ENCODE peak calls at places on chromosomes 13 and 19, in eight cellular contexts. Y, D, Q, X, B, E, T and U are unnamed samples.
A peak's percentile ranks its signal among the peaks of the same experiment; 100 is the strongest.

GRCh38 chr13:59452189-59452588 is 711.5 kb downstream of the DIAPH3 start:
- DNase-seq in T (no peak), B (no peak), Q (no peak), D (peak; percentile 89), X (no peak), Y (peak; percentile 85), E (no peak), U (no peak)

GRCh38 chr19:13181747-13182388 is 31.7 kb downstream of the IER2 start:
- DNase-seq in B (peak; percentile 35), T (peak; percentile 67), Q (peak; percentile 68), E (no peak), X (no peak), Y (peak; percentile 92), D (peak; percentile 58), U (peak; percentile 77)

GRCh38 chr19:8831373-8831772 is 731 bp downstream of the ZNF558 start:
- DNase-seq in T (no peak), E (no peak), Y (no peak), B (no peak), Q (no peak), D (no peak), X (no peak), U (no peak)

GRCh38 chr19:964761-965694 is 19.1 kb upstream of the WDR18 start:
- DNase-seq in Y (no peak), B (no peak), X (no peak), E (no peak), D (no peak), Q (no peak), T (no peak), U (no peak)

GRCh38 chr19:52896431-52897148 is 845 bp downstream of the ZNF320 start:
- DNase-seq in Y (no peak), X (no peak), D (no peak), B (no peak), E (no peak), T (peak; percentile 58), Q (peak; percentile 69), U (peak; percentile 23)

GRCh38 chr19:33301011-33301899 is 1.1 kb downstream of the CEBPA start:
- DNase-seq in T (peak; percentile 75), E (no peak), D (no peak), Y (no peak), Q (peak; percentile 47), X (no peak), B (no peak), U (no peak)

GRCh38 chr19:20969898-20970297 is 46.8 kb downstream of the ZNF85 start:
- DNase-seq in Q (no peak), X (no peak), Y (no peak), B (no peak), T (no peak), D (no peak), E (no peak), U (no peak)

GRCh38 chr19:50204811-50205675 is 1.6 kb downstream of the MYH14 start:
- DNase-seq in D (no peak), E (no peak), B (no peak), X (no peak), Y (no peak), Q (peak; percentile 92), T (peak; percentile 82), U (peak; percentile 71)

GRCh38 chr13:84946144-84946543 is 853.1 kb downstream of the SLITRK6 start:
- DNase-seq in Q (no peak), B (no peak), E (no peak), T (no peak), Y (peak; percentile 42), D (peak; percentile 36), X (no peak), U (no peak)

GRCh38 chr13:90477194-90477593 is 870.3 kb upstream of the MIR17HG start:
- DNase-seq in D (no peak), E (no peak), B (no peak), Y (no peak), X (no peak), T (no peak), Q (no peak), U (no peak)

GRCh38 chr13:74778087-74778486 is 643.9 kb upstream of the KLF12 start:
- DNase-seq in Y (no peak), B (no peak), D (no peak), X (no peak), Q (no peak), T (no peak), E (no peak), U (no peak)

GRCh38 chr19:932647-933552 is 7.1 kb downstream of the ARID3A start:
- DNase-seq in T (peak; percentile 86), X (peak; percentile 72), Q (peak; percentile 76), Y (peak; percentile 43), E (no peak), D (no peak), B (peak; percentile 53), U (peak; percentile 81)

GRCh38 chr13:113138792-113139551 is 16.4 kb downstream of the F10 start:
- DNase-seq in Y (peak; percentile 32), B (no peak), X (no peak), T (no peak), Q (no peak), D (no peak), E (no peak), U (no peak)

GRCh38 chr13:37068962-37069361 is 9.5 kb upstream of the SUPT20H start:
- DNase-seq in B (no peak), D (peak; percentile 28), Y (no peak), X (no peak), E (no peak), T (no peak), Q (no peak), U (no peak)

GRCh38 chr13:102440259-102440936 is 38.5 kb upstream of the FGF14 start:
- DNase-seq in X (no peak), Y (no peak), E (no peak), B (no peak), T (no peak), Q (no peak), D (no peak), U (no peak)

GRCh38 chr19:4369109-4369887 is 25.9 kb downstream of the MPND start:
- DNase-seq in E (peak; percentile 86), B (peak; percentile 70), Y (peak; percentile 95), X (no peak), D (no peak), Q (peak; percentile 91), T (peak; percentile 73), U (peak; percentile 64)

GRCh38 chr19:16571689-16572331 is 405 bp downstream of the SLC35E1 start:
- DNase-seq in Q (no peak), X (no peak), B (no peak), E (no peak), T (peak; percentile 69), D (no peak), Y (no peak), U (no peak)

GRCh38 chr13:60583911-60584753 is 187.1 kb downstream of the TDRD3 start:
- DNase-seq in D (no peak), B (no peak), Q (no peak), X (peak; percentile 15), T (no peak), E (no peak), Y (peak; percentile 87), U (no peak)

GRCh38 chr19:14090509-14091085 is at the start of gene SAMD1:
- DNase-seq in Q (peak; percentile 96), X (peak; percentile 89), Y (no peak), T (peak; percentile 96), E (peak; percentile 74), B (peak; percentile 87), D (peak; percentile 69), U (peak; percentile 93)

GRCh38 chr13:39385621-39386231 is 217.3 kb downstream of the LHFPL6 start:
- DNase-seq in B (no peak), D (no peak), X (no peak), E (no peak), Y (no peak), T (no peak), Q (no peak), U (no peak)

GRCh38 chr19:53909471-53910169 is 542 bp downstream of the CACNG7 start:
- DNase-seq in Q (no peak), D (no peak), Y (no peak), B (no peak), T (peak; percentile 33), X (no peak), E (no peak), U (no peak)

GRCh38 chr19:40246292-40247073 is 20.0 kb upstream of the CCNP start:
- DNase-seq in Q (no peak), D (no peak), X (no peak), T (no peak), Y (no peak), B (no peak), E (no peak), U (no peak)

GRCh38 chr19:38319421-38320258 is at the start of gene KCNK6:
- DNase-seq in X (no peak), E (peak; percentile 49), Y (peak; percentile 35), B (peak; percentile 40), Q (peak; percentile 86), T (peak; percentile 68), D (peak; percentile 26), U (peak; percentile 56)

GRCh38 chr13:60836821-60837220 is 439.8 kb downstream of the TDRD3 start:
- DNase-seq in Y (peak; percentile 30), B (no peak), T (no peak), E (no peak), D (no peak), Q (no peak), X (no peak), U (no peak)

GRCh38 chr19:47798904-47799266 is 5.5 kb downstream of the TPRX1 start:
- DNase-seq in Y (no peak), E (no peak), B (no peak), Q (no peak), D (no peak), T (no peak), X (no peak), U (no peak)

GRCh38 chr19:12244370-12244769 is 50.3 kb downstream of the ZNF44 start:
- DNase-seq in T (no peak), B (no peak), X (no peak), Y (no peak), E (no peak), D (peak; percentile 7), Q (no peak), U (no peak)

GRCh38 chr13:92573467-92574057 is 653.0 kb upstream of the GPC6 start:
- DNase-seq in B (no peak), T (no peak), E (no peak), X (no peak), Y (no peak), D (peak; percentile 14), Q (no peak), U (no peak)

GRCh38 chr13:30346159-30346788 is 38.9 kb upstream of the KATNAL1 start:
- DNase-seq in X (no peak), T (no peak), B (peak; percentile 65), D (no peak), E (peak; percentile 73), Q (peak; percentile 96), Y (peak; percentile 33), U (no peak)

GRCh38 chr13:86080340-86080995 is 281.2 kb upstream of the SLITRK6 start:
- DNase-seq in Y (no peak), T (no peak), B (no peak), X (no peak), Q (no peak), D (no peak), E (no peak), U (no peak)

GRCh38 chr19:36113895-36114762 is 546 bp downstream of the POLR2I start:
- DNase-seq in X (no peak), Q (peak; percentile 51), B (peak; percentile 24), T (no peak), Y (no peak), D (no peak), E (no peak), U (peak; percentile 38)

GRCh38 chr19:48405850-48406249 is 12.4 kb downstream of the GRIN2D start:
- DNase-seq in Y (peak; percentile 81), E (no peak), B (no peak), X (no peak), D (no peak), Q (no peak), T (no peak), U (no peak)

GRCh38 chr19:33134571-33135041 is 2.7 kb downstream of the WDR88 start:
- DNase-seq in X (no peak), T (no peak), D (no peak), B (peak; percentile 29), Y (no peak), E (peak; percentile 40), Q (peak; percentile 49), U (no peak)

GRCh38 chr13:43019811-43020210 is 3.6 kb upstream of the DNAJC15 start:
- DNase-seq in D (no peak), X (no peak), B (no peak), Q (no peak), E (no peak), T (no peak), Y (no peak), U (no peak)

GRCh38 chr19:16258440-16258903 is 60.8 kb downstream of the AP1M1 start:
- DNase-seq in D (peak; percentile 20), E (no peak), T (peak; percentile 86), X (peak; percentile 37), Q (peak; percentile 76), Y (peak; percentile 47), B (no peak), U (peak; percentile 84)